ENCODE peak calls at places on chromosomes 1 and 21, in six cellular contexts. V is hepatocyte, N is stomach, M is spleen, K is psoas muscle, Z is neuronal stem cell. B is an unnamed sample.
A peak's percentile ranks its signal among the peaks of the same experiment; 100 is the strongest.

GRCh38 chr1:12409676-12410075 is 179.8 kb downstream of the VPS13D start:
- DNase-seq in Z (no peak), V (peak; percentile 34), M (no peak), K (no peak), N (no peak), B (peak; percentile 56)

GRCh38 chr1:107415241-107415640 is 274.4 kb downstream of the NTNG1 start:
- DNase-seq in N (no peak), K (no peak), V (no peak), Z (no peak), M (no peak), B (no peak)

GRCh38 chr1:84724128-84724860 is 34.0 kb upstream of the SSX2IP start:
- DNase-seq in M (peak; percentile 77), N (no peak), V (no peak), Z (no peak), K (no peak), B (no peak)

GRCh38 chr1:57467825-57468224 is 44.0 kb upstream of the DAB1 start:
- DNase-seq in M (no peak), N (no peak), K (no peak), Z (no peak), V (no peak), B (no peak)

GRCh38 chr1:67691712-67692111 is 6.7 kb downstream of the GADD45A start:
- DNase-seq in N (no peak), Z (no peak), V (no peak), M (no peak), K (no peak), B (no peak)

GRCh38 chr1:173473599-173474011 is 3.5 kb upstream of the PRDX6 start:
- DNase-seq in V (peak; percentile 36), K (no peak), M (no peak), Z (no peak), N (no peak), B (no peak)

GRCh38 chr21:41211041-41211426 is 43.1 kb downstream of the BACE2 start:
- DNase-seq in Z (no peak), K (no peak), V (no peak), N (no peak), M (no peak), B (no peak)

GRCh38 chr21:43297411-43297981 is 128.7 kb downstream of the CRYAA start:
- DNase-seq in M (peak; percentile 61), K (peak; percentile 34), V (no peak), Z (no peak), N (no peak), B (no peak)

GRCh38 chr21:15421521-15421920 is 308.3 kb upstream of the USP25 start:
- DNase-seq in V (no peak), K (no peak), M (no peak), Z (no peak), N (no peak), B (no peak)

GRCh38 chr1:88774151-88774556 is 90.1 kb downstream of the PKN2 start:
- DNase-seq in N (peak; percentile 42), K (no peak), Z (no peak), M (no peak), V (peak; percentile 84), B (no peak)

GRCh38 chr1:151579436-151580225 is 32.2 kb upstream of the SNX27 start:
- DNase-seq in Z (no peak), K (no peak), V (no peak), M (no peak), N (no peak), B (peak; percentile 23)

GRCh38 chr1:235015291-235015990 is 113.2 kb downstream of the TOMM20 start:
- DNase-seq in K (no peak), Z (no peak), N (no peak), M (no peak), V (no peak), B (no peak)

GRCh38 chr1:157270705-157271274 is 132.6 kb upstream of the ETV3 start:
- DNase-seq in N (no peak), K (no peak), V (no peak), M (no peak), Z (no peak), B (no peak)

GRCh38 chr1:18921506-18922251 is 19.3 kb upstream of the ALDH4A1 start:
- DNase-seq in K (no peak), M (no peak), V (no peak), Z (no peak), N (no peak), B (no peak)

GRCh38 chr1:18922319-18922726 is 20.0 kb upstream of the ALDH4A1 start:
- DNase-seq in N (peak; percentile 69), Z (no peak), M (no peak), V (peak; percentile 82), K (peak; percentile 86), B (peak; percentile 94)

GRCh38 chr1:18922848-18923475 is 20.6 kb upstream of the ALDH4A1 start:
- DNase-seq in M (no peak), Z (no peak), V (no peak), N (no peak), K (peak; percentile 62), B (no peak)

GRCh38 chr1:18926315-18927081 is 24.1 kb upstream of the ALDH4A1 start:
- DNase-seq in N (peak; percentile 57), V (peak; percentile 74), M (peak; percentile 92), Z (no peak), K (peak; percentile 78), B (peak; percentile 94)

DNA sequence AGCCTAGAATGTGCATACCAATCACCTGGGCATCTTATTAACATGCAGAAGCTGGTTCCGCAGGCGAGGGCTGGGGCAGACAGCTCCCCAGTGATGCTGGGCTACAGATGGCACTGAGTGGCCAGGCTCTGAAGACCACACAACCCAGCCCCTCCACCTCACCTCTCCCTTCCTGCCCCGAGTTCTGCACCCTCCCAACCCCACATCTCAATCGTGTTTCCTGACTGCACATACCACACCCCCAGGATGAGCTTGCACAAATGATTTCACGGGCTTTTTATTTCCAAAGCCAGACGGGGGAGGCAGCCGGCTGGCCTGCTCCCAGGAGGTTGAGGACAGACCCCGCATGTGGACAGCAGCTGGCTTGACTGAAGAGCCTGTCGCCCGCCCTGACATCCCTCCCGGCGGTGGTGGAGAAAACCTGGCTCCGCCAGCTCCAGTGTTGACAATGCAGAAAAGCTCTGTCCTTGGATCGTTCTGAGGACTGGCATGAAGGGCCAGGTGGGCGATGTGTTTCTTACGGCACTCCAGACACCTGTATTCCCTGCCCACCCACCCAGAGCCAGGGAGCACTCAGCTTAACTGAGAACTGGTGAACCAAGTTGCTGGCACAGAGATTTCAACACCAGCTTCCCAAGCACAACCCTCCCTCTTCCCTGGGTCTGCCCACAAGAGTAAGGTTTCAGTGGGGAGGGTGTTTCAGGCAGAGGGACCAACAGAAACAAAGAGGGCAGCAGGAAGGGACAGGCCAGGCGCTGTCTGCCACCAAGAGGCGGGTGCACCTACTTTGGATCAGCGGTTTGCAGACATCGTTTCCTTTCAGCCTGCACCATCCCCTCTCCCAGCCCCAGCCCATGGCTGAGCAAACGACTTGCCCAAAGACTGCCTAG is 21.6 kb upstream of the ALDH4A1 start:
- DNase-seq in N (no peak), Z (no peak), K (no peak), M (no peak), V (no peak), B (no peak)
- H3K4me1 ChIP-seq in N (peaks cover 53% of the 10 kb centered on the region), Z (peaks cover 36% of the 10 kb centered on the region), K (peaks cover 38% of the 10 kb centered on the region), M (peaks cover 60% of the 10 kb centered on the region), V (peaks cover 28% of the 10 kb centered on the region), B (peaks cover 40% of the 10 kb centered on the region)

GRCh38 chr1:46577671-46578070 is 26.2 kb upstream of the KNCN start:
- DNase-seq in K (no peak), M (no peak), V (no peak), N (no peak), Z (no peak), B (no peak)

GRCh38 chr1:46575300-46575699 is 23.9 kb upstream of the KNCN start:
- DNase-seq in K (no peak), Z (no peak), V (no peak), M (no peak), N (no peak), B (no peak)

GRCh38 chr1:46580140-46580903 is 23.7 kb downstream of the MKNK1 start:
- DNase-seq in N (no peak), Z (no peak), K (no peak), V (no peak), M (no peak), B (no peak)

GRCh38 chr1:46575778-46576177 is 24.3 kb upstream of the KNCN start:
- DNase-seq in Z (no peak), N (no peak), V (no peak), K (no peak), M (no peak), B (no peak)

DNA sequence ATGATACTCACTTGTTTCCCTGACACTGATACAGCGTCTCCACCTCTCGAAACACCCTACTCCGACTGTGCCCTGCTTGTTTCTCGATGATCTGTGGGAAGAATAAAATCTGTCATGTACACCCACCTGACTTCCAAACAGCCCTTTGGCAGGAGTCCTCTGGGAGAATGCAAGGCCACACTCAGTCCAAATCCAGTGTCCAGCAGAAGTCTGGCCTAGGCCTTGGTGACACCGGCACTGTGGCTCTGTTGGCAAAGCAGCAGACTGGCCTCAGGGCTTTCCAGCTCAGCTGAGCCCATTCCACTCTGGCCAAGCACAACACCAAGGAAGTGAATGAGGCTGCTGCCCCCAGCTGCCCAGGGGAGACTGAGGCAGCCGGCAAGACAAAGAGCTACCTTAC is 25.1 kb upstream of the KNCN start:
- DNase-seq in V (no peak), K (no peak), M (no peak), Z (no peak), N (no peak), B (no peak)
- H3K4me1 ChIP-seq in V (no peaks in the 10 kb centered on the region), K (no peaks in the 10 kb centered on the region), M (no peaks in the 10 kb centered on the region), Z (peaks cover 5% of the 10 kb centered on the region), N (no peaks in the 10 kb centered on the region), B (no peaks in the 10 kb centered on the region)

DNA sequence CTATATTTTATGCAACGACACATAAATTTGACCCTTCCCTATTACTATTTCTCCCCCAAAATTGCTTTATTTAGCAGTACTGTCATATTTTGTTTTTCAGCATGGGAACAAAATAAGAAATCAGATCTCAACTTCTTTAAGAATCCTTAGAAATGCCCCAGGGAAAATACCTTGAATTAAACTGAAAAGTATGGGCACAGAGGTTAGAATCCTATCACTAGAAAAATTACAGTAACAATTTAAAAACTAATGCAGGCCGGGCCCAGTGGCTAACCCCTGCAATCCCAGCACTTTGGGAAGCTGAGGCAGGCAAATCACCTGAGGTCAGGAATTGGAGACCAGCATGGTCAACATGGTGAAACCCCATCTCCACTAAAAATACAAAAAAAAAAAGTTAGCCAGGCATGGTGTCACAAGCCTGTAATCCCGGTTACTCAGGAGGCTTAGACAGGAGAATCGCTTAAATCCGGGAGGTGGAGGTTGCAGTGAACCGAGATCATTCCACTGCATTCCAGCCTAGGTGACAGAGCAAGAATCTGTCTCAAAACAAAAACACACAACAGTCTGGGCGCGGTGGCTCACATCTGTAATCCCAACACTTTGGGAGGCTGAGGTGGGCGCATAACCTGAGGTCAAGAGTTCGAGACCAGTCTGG is 51.4 kb downstream of the GNB1 start:
- DNase-seq in N (no peak), Z (no peak), K (no peak), M (no peak), V (no peak), B (no peak)
- H3K4me1 ChIP-seq in N (peaks cover 38% of the 10 kb centered on the region), Z (peaks cover 3% of the 10 kb centered on the region), K (peaks cover 33% of the 10 kb centered on the region), M (peaks cover 38% of the 10 kb centered on the region), V (peaks cover 12% of the 10 kb centered on the region), B (peaks cover 14% of the 10 kb centered on the region)

DNA sequence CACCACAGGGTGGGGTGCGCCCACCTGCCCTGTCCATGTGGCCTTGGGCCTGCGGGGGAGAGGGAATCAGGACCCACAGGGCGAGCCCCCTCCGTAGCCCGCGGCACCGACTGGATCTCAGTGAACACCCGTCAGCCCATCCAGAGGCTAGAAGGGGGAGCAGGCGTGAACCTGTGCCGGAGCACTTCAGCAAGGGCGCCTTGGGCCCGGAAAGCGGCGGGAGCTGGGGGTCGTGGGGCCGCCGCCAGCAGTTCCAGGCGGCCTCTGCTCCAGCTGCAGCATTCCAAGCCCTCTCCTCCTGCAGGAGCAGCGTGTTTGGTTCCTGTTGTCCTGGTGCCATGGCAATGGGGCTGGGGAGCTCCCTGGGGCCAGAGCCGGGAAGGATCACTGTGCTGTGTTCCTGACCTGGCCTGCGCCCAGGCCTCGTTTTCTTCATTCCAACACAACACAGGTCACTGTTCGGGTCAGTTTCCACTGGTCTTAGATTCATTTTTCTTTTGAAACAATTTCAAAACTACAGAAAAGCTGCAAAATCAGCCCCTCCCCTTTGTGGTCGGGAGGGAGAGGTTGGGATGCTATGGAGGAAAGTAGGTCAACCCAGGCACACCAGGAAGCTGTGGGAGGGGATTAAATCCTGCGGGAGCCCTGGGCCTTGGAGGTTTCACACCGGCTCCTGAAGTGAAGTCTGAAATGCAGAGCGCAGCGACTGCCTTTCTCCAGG is 18.8 kb downstream of the SLX9 start:
- DNase-seq in V (peak; percentile 50), M (peak; percentile 78), Z (peak; percentile 61), N (peak; percentile 48), K (peak; percentile 94), B (no peak)
- H3K4me1 ChIP-seq in V (peaks cover 8% of the 10 kb centered on the region), M (peaks cover 9% of the 10 kb centered on the region), Z (peaks cover 11% of the 10 kb centered on the region), N (peaks cover 17% of the 10 kb centered on the region), K (peaks cover 58% of the 10 kb centered on the region), B (peaks cover 12% of the 10 kb centered on the region)

B was measured in cardiac muscle cell.